ENCODE peak calls at places on chromosomes 2 and 18, in four cellular contexts. B is T1000, I is ELR, M is iris pigment epithelial cell. Y is an unnamed sample.

GRCh38 chr2:152740743-152741328 is 22.4 kb downstream of the ARL6IP6 start:
- DNase-seq in B (no peak), I (peak), M (peak), Y (peak)

GRCh38 chr18:64119916-64120315 is 29.0 kb downstream of the LINC00305 start:
- DNase-seq in B (no peak), I (peak), M (no peak), Y (peak)

GRCh38 chr2:132439703-132440398 is 23.2 kb downstream of the GPR39 start:
- DNase-seq in B (no peak), I (peak), M (peak), Y (no peak)

GRCh38 chr2:208239770-208240493 is 14.9 kb downstream of the IDH1 start:
- DNase-seq in B (no peak), I (no peak), M (no peak), Y (no peak)

GRCh38 chr2:196166876-196167275 is 4.5 kb downstream of the STK17B start:
- DNase-seq in B (no peak), I (peak), M (peak), Y (peak)

GRCh38 chr2:32061973-32062861 is 1.1 kb upstream of the SPAST start:
- DNase-seq in B (peak), I (peak), M (peak), Y (peak)

GRCh38 chr2:238369516-238370481 is 49.5 kb downstream of the TRAF3IP1 start:
- DNase-seq in B (no peak), I (peak), M (no peak), Y (peak)

GRCh38 chr2:176826356-176826755 is 386.2 kb upstream of the HNRNPA3 start:
- DNase-seq in B (no peak), I (no peak), M (no peak), Y (no peak)

GRCh38 chr18:36849288-36850011 is 20.5 kb downstream of the KIAA1328 start:
- DNase-seq in B (no peak), I (no peak), M (peak), Y (no peak)

GRCh38 chr2:78281164-78281563 is 744.3 kb upstream of the REG3G start:
- DNase-seq in B (no peak), I (no peak), M (no peak), Y (no peak)

GRCh38 chr2:136966485-136966884 is 201.1 kb downstream of the THSD7B start:
- DNase-seq in B (no peak), I (no peak), M (no peak), Y (no peak)

GRCh38 chr18:43531438-43531837 is 254.1 kb upstream of the SYT4 start:
- DNase-seq in B (no peak), I (no peak), M (no peak), Y (no peak)

Y was measured in OCI-M1.